ENCODE peak calls at places on chromosomes 13 and 19, in eight cellular contexts. M, J, R, I, O, S, F and Y are unnamed samples.

GRCh38 chr19:39046037-39046821 is 13.9 kb upstream of the FBXO27 start:
- DNase-seq in S (no peak), I (no peak), J (no peak), M (no peak), R (peak), O (no peak), F (no peak), Y (no peak)

GRCh38 chr19:13830761-13831481 is 35.7 kb downstream of the ZSWIM4 start:
- DNase-seq in O (peak), J (no peak), S (no peak), R (no peak), M (no peak), I (no peak), F (no peak), Y (no peak)

GRCh38 chr13:112893570-112894422 is 75.2 kb upstream of the MCF2L start:
- DNase-seq in J (no peak), O (no peak), S (peak), F (no peak), M (peak), R (peak), I (no peak), Y (no peak)

GRCh38 chr13:102651392-102651791 is 43.5 kb downstream of the METTL21C start:
- DNase-seq in S (no peak), M (peak), I (no peak), F (no peak), R (peak), O (no peak), J (no peak), Y (no peak)

GRCh38 chr19:48474084-48474592 is 5.0 kb downstream of the CYTH2 start:
- DNase-seq in I (no peak), J (no peak), S (no peak), R (no peak), M (no peak), F (no peak), O (no peak), Y (no peak)

GRCh38 chr19:6076675-6077463 is 33.4 kb downstream of the RFX2 start:
- DNase-seq in I (no peak), F (no peak), R (peak), O (peak), M (peak), J (no peak), S (no peak), Y (no peak)

GRCh38 chr19:35249848-35250711 is 1.3 kb downstream of the LSR start:
- DNase-seq in F (no peak), S (peak), O (no peak), J (no peak), R (no peak), M (no peak), I (no peak), Y (peak)

GRCh38 chr19:4930664-4931063 is 21.4 kb downstream of the UHRF1 start:
- DNase-seq in R (no peak), O (peak), J (no peak), F (no peak), I (no peak), M (no peak), S (no peak), Y (no peak)